ENCODE peak calls at places on chromosomes 11 and 22, in nine cellular contexts. C is endothelial cell of umbilical vein, Q is H9, H is HCT116, O is neuronal stem cell, D is GM23248, E is IMR-90, F is PC-3, Z is GM12878. N is an unnamed sample.

GRCh38 chr11:75346296-75346695 is 5.2 kb downstream of the ARRB1 start:
- DNase-seq in C (no peak), Q (no peak), H (no peak), O (no peak), D (no peak), E (no peak), F (no peak), Z (no peak), N (no peak)

GRCh38 chr22:37169947-37170688 is 17.9 kb downstream of the C1QTNF6 start:
- DNase-seq in C (no peak), Q (no peak), H (no peak), O (no peak), D (no peak), E (no peak), F (no peak), Z (no peak), N (no peak)

GRCh38 chr11:101096036-101096704 is 33.4 kb downstream of the PGR start:
- DNase-seq in C (no peak), Q (no peak), H (no peak), O (no peak), D (peak; percentile 2), E (no peak), F (peak; percentile 42), Z (no peak), N (peak; percentile 18)

GRCh38 chr11:2576116-2576515 is 123.7 kb downstream of the KCNQ1OT1 start:
- DNase-seq in C (no peak), Q (peak; percentile 12), H (no peak), O (no peak), D (no peak), E (no peak), F (no peak), Z (no peak), N (no peak)

GRCh38 chr11:83971063-83971462 is 684.9 kb upstream of the CCDC90B start:
- DNase-seq in C (no peak), Q (no peak), H (no peak), O (peak; percentile 6), D (peak; percentile 27), E (peak; percentile 0), F (no peak), Z (peak; percentile 11), N (peak; percentile 63)

GRCh38 chr11:65616575-65617001 is 1.0 kb downstream of the PCNX3 start:
- DNase-seq in C (no peak), Q (no peak), H (no peak), O (no peak), D (no peak), E (no peak), F (no peak), Z (no peak), N (no peak)

GRCh38 chr11:68855205-68855978 is 13.7 kb upstream of the CPT1A start:
- DNase-seq in C (peak; percentile 88), Q (peak; percentile 72), H (no peak), O (no peak), D (peak; percentile 57), E (peak; percentile 55), F (no peak), Z (no peak), N (peak; percentile 47)

GRCh38 chr11:22169833-22170232 is 23.1 kb upstream of the ANO5 start:
- DNase-seq in C (no peak), Q (no peak), H (no peak), O (no peak), D (peak; percentile 24), E (peak; percentile 0), F (peak; percentile 5), Z (no peak), N (peak; percentile 1)

GRCh38 chr22:46125816-46126770 is 24.2 kb upstream of the PPARA start:
- DNase-seq in C (no peak), Q (no peak), H (no peak), O (no peak), D (peak; percentile 30), E (no peak), F (no peak), Z (no peak), N (no peak)

GRCh38 chr11:73270089-73270854 is 1.9 kb upstream of the P2RY6 start:
- DNase-seq in C (no peak), Q (peak; percentile 47), H (no peak), O (no peak), D (no peak), E (no peak), F (no peak), Z (no peak), N (no peak)

GRCh38 chr11:110907629-110908028 is 195.4 kb upstream of the ARHGAP20 start:
- DNase-seq in C (peak; percentile 61), Q (no peak), H (no peak), O (no peak), D (peak; percentile 93), E (peak; percentile 98), F (peak; percentile 87), Z (no peak), N (peak; percentile 99)

GRCh38 chr11:69439651-69440464 is 41.6 kb upstream of the LINC01488 start:
- DNase-seq in C (no peak), Q (no peak), H (no peak), O (no peak), D (peak; percentile 48), E (peak; percentile 53), F (no peak), Z (no peak), N (peak; percentile 27)

GRCh38 chr11:133500936-133501335 is 31.4 kb downstream of the OPCML start:
- DNase-seq in C (no peak), Q (peak; percentile 11), H (no peak), O (no peak), D (no peak), E (no peak), F (no peak), Z (no peak), N (no peak)

GRCh38 chr11:45048870-45049825 is 97.3 kb upstream of the PRDM11 start:
- DNase-seq in C (no peak), Q (no peak), H (no peak), O (no peak), D (peak; percentile 15), E (peak; percentile 11), F (no peak), Z (no peak), N (peak; percentile 8)

GRCh38 chr11:71937826-71938225 is 9.0 kb downstream of the RNF121 start:
- DNase-seq in C (peak; percentile 54), Q (no peak), H (no peak), O (no peak), D (no peak), E (no peak), F (no peak), Z (no peak), N (peak; percentile 20)

GRCh38 chr11:115627071-115627470 is 122.9 kb upstream of the CADM1 start:
- DNase-seq in C (no peak), Q (no peak), H (no peak), O (no peak), D (no peak), E (no peak), F (no peak), Z (no peak), N (no peak)

GRCh38 chr11:58805065-58805464 is 39.4 kb downstream of the GLYATL2 start:
- DNase-seq in C (no peak), Q (no peak), H (no peak), O (no peak), D (peak; percentile 68), E (peak; percentile 31), F (peak; percentile 82), Z (no peak), N (peak; percentile 17)

GRCh38 chr11:89220684-89221339 is 43.1 kb downstream of the TYR start:
- DNase-seq in C (no peak), Q (peak; percentile 32), H (no peak), O (no peak), D (no peak), E (no peak), F (peak; percentile 14), Z (no peak), N (no peak)

GRCh38 chr22:31345331-31346254 is 553 bp downstream of the PATZ1 start:
- DNase-seq in C (peak; percentile 80), Q (peak; percentile 86), H (peak; percentile 68), O (peak; percentile 96), D (peak; percentile 93), E (peak; percentile 83), F (peak; percentile 82), Z (peak; percentile 39), N (peak; percentile 82)
- H3K9ac ChIP-seq in C (peak overlapping the region; percentile 54), Q (peak overlapping the region; percentile 82), H (peak overlapping the region; percentile 92), O (peak overlapping the region; percentile 94), D (peak overlapping the region; percentile 79), E (peak overlapping the region; percentile 68), F (peak overlapping the region; percentile 67), Z (peak overlapping the region; percentile 71), N (peak overlapping the region; percentile 42)

GRCh38 chr22:23218053-23218866 is 38.0 kb downstream of the BCR start:
- DNase-seq in C (no peak), Q (no peak), H (no peak), O (no peak), D (no peak), E (no peak), F (no peak), Z (no peak), N (no peak)

GRCh38 chr22:23214398-23214797 is 34.1 kb downstream of the BCR start:
- DNase-seq in C (no peak), Q (no peak), H (no peak), O (no peak), D (no peak), E (no peak), F (no peak), Z (no peak), N (no peak)

GRCh38 chr22:23215294-23216204 is 35.2 kb downstream of the BCR start:
- DNase-seq in C (peak; percentile 99), Q (no peak), H (no peak), O (no peak), D (peak; percentile 40), E (peak; percentile 64), F (peak; percentile 46), Z (no peak), N (peak; percentile 57)

GRCh38 chr22:23217171-23218052 is 37.1 kb downstream of the BCR start:
- DNase-seq in C (peak; percentile 85), Q (no peak), H (no peak), O (no peak), D (no peak), E (no peak), F (no peak), Z (no peak), N (no peak)

GRCh38 chr22:23216331-23217170 is 36.2 kb downstream of the BCR start:
- DNase-seq in C (no peak), Q (no peak), H (no peak), O (no peak), D (no peak), E (no peak), F (no peak), Z (no peak), N (no peak)
- H3K4me2 ChIP-seq in C (peak overlapping the region; percentile 68), Q (no peak overlapping the region), H (no peak overlapping the region), O (no peak overlapping the region), D (peak overlapping the region; percentile 13), E (no peak overlapping the region), F (no peak overlapping the region), Z (peak overlapping the region; percentile 7), N (peak overlapping the region; percentile 16)

GRCh38 chr11:78649361-78650215 is 74.9 kb upstream of the NARS2 start:
- DNase-seq in C (no peak), Q (no peak), H (no peak), O (no peak), D (no peak), E (no peak), F (no peak), Z (no peak), N (no peak)
- H3K9ac ChIP-seq in C (no peak overlapping the region), Q (no peak overlapping the region), H (no peak overlapping the region), O (no peak overlapping the region), D (no peak overlapping the region), E (no peak overlapping the region), F (no peak overlapping the region), Z (no peak overlapping the region), N (no peak overlapping the region)

DNA sequence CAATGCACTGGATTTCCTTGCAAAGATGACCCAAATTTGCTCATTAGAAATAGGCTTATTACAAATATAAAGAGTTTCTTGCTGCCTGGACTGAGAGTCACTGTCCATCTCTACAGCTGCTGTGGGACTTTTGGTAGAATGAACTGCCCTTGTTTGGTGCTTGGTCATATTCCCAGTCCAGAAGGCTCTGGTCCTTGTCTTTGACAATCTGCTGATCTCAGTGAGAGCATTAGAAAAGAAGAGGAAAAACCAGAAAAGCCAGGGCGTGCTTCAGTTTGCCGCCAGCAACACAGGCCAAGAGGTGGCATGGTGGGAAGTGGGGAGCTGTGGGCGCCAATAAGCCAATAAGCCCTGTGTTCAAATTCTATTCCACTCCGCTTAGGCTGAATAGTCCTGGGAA is 48.2 kb upstream of the PARVA start:
- DNase-seq in C (no peak), Q (no peak), H (no peak), O (no peak), D (no peak), E (no peak), F (no peak), Z (no peak), N (no peak)
- H3K4me2 ChIP-seq in C (no peak overlapping the region), Q (no peak overlapping the region), H (no peak overlapping the region), O (no peak overlapping the region), D (no peak overlapping the region), E (no peak overlapping the region), F (no peak overlapping the region), Z (no peak overlapping the region), N (no peak overlapping the region)